ENCODE peak calls at places on chromosomes 5 and 9, in six cellular contexts. P is GM12878, K is K562, O is GM12892, N is H1, F is HepG2. H is an unnamed sample.

GRCh38 chr5:34657550-34657921 is 1.4 kb downstream of the RAI14 start:
- DNase-seq in N (no peak), K (no peak), P (no peak), F (peak), O (no peak), H (no peak)

GRCh38 chr9:127909839-127910273 is 7.0 kb downstream of the ST6GALNAC4 start:
- DNase-seq in F (no peak), K (no peak), P (no peak), O (no peak), N (no peak), H (no peak)

GRCh38 chr9:133147412-133148271 is 16.1 kb downstream of the GBGT1 start:
- DNase-seq in K (peak), O (peak), P (no peak), N (peak), F (peak), H (peak)

GRCh38 chr5:102627311-102627710 is 127.8 kb upstream of the PAM start:
- DNase-seq in P (no peak), O (no peak), K (no peak), N (no peak), F (no peak), H (no peak)

GRCh38 chr9:115456515-115456914 is 338.6 kb upstream of the TNC start:
- DNase-seq in N (no peak), O (no peak), F (no peak), P (no peak), K (no peak), H (no peak)

GRCh38 chr9:38417003-38417965 is 7.0 kb downstream of the IGFBPL1 start:
- DNase-seq in O (no peak), K (peak), F (peak), N (peak), P (no peak), H (no peak)

GRCh38 chr5:8829322-8830029 is 716.4 kb downstream of the SEMA5A start:
- DNase-seq in N (no peak), P (no peak), O (no peak), K (no peak), F (no peak), H (no peak)

GRCh38 chr9:128142596-128142995 is 6.7 kb upstream of the LCN2 start:
- DNase-seq in P (no peak), F (no peak), O (peak), N (no peak), K (no peak), H (no peak)

GRCh38 chr9:110095776-110096175 is 112.2 kb downstream of the C9orf152 start:
- DNase-seq in F (no peak), O (no peak), P (no peak), N (no peak), K (no peak), H (no peak)

GRCh38 chr5:172771439-172772111 is 580 bp upstream of the DUSP1 start:
- DNase-seq in O (no peak), F (no peak), K (no peak), P (no peak), N (no peak), H (no peak)

GRCh38 chr9:35835216-35835604 is 6.2 kb downstream of the TMEM8B start:
- DNase-seq in F (no peak), P (no peak), O (no peak), N (no peak), K (peak), H (no peak)

GRCh38 chr9:35835766-35836165 is 6.7 kb downstream of the TMEM8B start:
- DNase-seq in N (no peak), O (no peak), F (peak), P (no peak), K (no peak), H (no peak)

GRCh38 chr9:35831040-35831439 is 2.0 kb downstream of the TMEM8B start:
- DNase-seq in F (no peak), P (no peak), O (no peak), N (no peak), K (no peak), H (no peak)

GRCh38 chr9:35834260-35835215 is 5.5 kb downstream of the TMEM8B start:
- DNase-seq in P (no peak), O (no peak), F (peak), N (no peak), K (no peak), H (no peak)

GRCh38 chr9:35832814-35833213 is 3.8 kb downstream of the TMEM8B start:
- DNase-seq in O (no peak), P (no peak), N (no peak), F (no peak), K (no peak), H (no peak)
- TF ChIP-seq POLR2AphosphoS5 in O (no peak), P (no peak), N (no peak), F (no peak), K (no peak), H (no peak)

GRCh38 chr9:131018621-131019020 is 9.6 kb downstream of the LAMC3 start:
- DNase-seq in O (no peak), N (no peak), K (no peak), P (no peak), F (peak), H (no peak)

GRCh38 chr9:131020388-131020787 is 11.4 kb downstream of the LAMC3 start:
- DNase-seq in F (no peak), O (no peak), P (no peak), K (peak), N (no peak), H (no peak)

GRCh38 chr9:131019387-131020239 is 10.6 kb downstream of the LAMC3 start:
- DNase-seq in K (peak), O (no peak), P (no peak), N (no peak), F (no peak), H (no peak)

GRCh38 chr9:131020862-131021261 is 11.9 kb downstream of the LAMC3 start:
- DNase-seq in P (no peak), O (no peak), K (peak), F (no peak), N (no peak), H (no peak)

DNA sequence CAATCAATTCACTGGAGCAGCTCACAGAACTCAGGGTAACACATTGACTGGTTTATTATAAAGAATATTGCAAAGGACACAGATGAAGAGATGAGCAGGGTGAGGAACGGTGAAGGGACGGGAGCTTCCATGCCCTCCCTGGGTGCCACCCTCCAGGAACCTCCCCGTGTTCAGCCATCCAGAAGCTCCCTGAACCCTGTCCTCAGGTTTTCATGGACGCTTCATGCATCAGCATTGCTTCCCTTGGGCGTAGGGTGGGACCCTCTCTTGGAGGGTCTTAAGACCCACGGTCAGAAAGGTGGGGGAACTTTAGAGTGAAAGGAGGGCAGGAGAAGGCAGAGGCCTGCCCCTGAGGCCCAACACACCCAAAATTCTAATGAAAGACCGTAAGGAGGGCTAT is 12.8 kb downstream of the LAMC3 start:
- DNase-seq in K (peak), O (no peak), N (no peak), P (no peak), F (no peak), H (no peak)
- TF ChIP-seq POLR2A in K (no peak), O (no peak), N (no peak), P (no peak), F (no peak), H (no peak)

GRCh38 chr5:64144429-64145215 is 21.0 kb upstream of the RNF180 start:
- DNase-seq in F (no peak), K (no peak), P (no peak), O (no peak), N (no peak), H (no peak)
- TF ChIP-seq TAF1 in F (no peak), K (no peak), P (no peak), O (no peak), N (no peak), H (no peak)

DNA sequence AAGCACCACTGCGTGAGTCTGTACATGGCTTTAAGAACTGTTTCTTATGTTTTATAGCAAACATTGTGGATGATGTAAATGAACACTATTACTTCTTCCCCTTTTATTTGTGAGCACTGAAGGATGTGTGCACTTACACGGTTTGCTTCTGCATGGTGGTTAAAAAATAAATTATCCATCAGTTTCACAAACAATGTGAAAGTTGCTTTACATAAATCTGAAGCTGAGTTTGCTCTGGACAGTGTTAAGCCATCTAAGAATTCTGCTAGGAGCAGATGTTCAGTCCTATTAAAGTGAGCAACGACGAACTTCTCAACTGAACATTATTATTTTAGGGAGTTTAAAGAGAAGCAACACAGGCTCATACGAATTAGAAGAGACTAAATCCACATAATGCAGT is 52.4 kb downstream of the ZFAND5 start:
- DNase-seq in F (no peak), O (no peak), K (no peak), N (no peak), P (no peak), H (no peak)
- TF ChIP-seq POLR2AphosphoS5 in F (no peak), O (no peak), K (no peak), N (no peak), P (no peak), H (no peak)

DNA sequence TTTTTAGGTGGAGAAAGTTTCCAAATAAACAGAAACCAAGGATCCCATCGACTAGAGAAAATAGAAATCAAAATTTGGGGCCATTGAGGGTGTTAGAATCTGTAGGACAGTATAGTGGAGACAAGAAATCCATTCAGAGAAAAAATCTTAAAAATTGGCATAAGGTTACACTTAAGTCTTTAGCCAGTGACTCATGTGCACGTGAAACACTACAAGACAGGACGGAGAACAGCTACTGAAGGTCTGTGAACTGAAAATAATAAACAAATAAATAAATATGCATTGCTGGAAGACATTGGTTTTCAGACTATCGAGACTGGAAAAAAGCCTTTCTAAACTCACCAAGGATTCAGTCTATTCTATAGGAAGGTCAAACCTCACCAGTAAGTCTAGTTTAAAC is 1955.5 kb downstream of the MAT2B start:
- DNase-seq in N (no peak), P (no peak), F (no peak), O (no peak), K (no peak), H (no peak)
- TF ChIP-seq POLR2A in N (no peak), P (no peak), F (no peak), O (no peak), K (no peak), H (no peak)

GRCh38 chr9:95089257-95089873 is 228.1 kb downstream of the FANCC start:
- DNase-seq in O (no peak), P (no peak), K (no peak), N (no peak), F (no peak), H (no peak)

GRCh38 chr9:95087659-95088242 is 229.8 kb downstream of the FANCC start:
- DNase-seq in K (peak), F (no peak), O (no peak), P (no peak), N (no peak), H (no peak)

GRCh38 chr9:95086564-95086955 is 230.9 kb downstream of the FANCC start:
- DNase-seq in K (no peak), N (no peak), F (no peak), O (no peak), P (no peak), H (no peak)

GRCh38 chr9:95089916-95090791 is 227.4 kb downstream of the FANCC start:
- DNase-seq in P (no peak), F (no peak), O (no peak), N (no peak), K (peak), H (no peak)

DNA sequence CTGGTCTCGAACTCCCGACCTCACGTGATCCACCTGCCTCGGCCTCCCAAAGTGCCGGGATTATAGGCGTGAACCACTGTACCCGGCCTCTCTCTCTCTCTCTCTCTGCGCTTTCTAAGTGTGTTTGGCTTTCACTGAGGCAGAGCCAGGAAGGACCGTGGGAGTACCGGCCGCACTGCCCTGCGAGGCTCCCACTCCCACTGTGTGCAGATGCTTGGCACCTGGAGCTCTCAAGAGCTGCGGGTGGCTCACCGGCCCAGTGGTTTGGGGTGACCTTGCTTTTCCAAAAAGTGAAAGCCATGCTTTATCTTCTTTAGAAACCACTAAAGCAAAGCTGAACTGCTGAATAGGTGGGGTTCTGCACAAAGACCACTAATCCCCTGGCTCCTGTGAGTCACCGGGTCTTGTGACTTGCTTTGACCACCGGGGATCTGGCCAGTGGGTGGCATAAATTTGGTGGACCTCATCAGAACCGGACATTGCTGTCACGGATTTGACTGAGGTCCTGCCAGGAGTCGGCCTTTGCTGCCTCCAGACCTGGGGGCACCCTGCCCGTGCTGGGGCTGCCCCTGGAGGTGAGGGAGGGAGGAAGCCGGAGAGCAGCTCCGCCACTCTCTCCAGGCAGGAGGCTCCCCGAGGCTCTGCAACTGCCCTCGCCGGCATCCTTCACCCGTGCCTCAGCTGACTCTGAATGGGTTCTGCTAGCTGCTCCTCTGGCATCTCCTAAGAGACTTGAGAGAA is 228.9 kb downstream of the FANCC start:
- DNase-seq in F (no peak), P (no peak), O (no peak), K (no peak), N (no peak), H (no peak)
- TF ChIP-seq TAF1 in F (no peak), P (no peak), O (no peak), K (no peak), N (no peak), H (no peak)